ENCODE peak calls at places on chromosomes 3 and 15, in nine cellular contexts. Y is heart left ventricle, I is right lobe of liver, X is lower leg skin, S is body of pancreas, H is tibial nerve, K is prostate gland, G is Peyer's patch, R is ovary. P is an unnamed sample.

GRCh38 chr3:28575748-28576589 is 227.3 kb upstream of the AZI2 start:
- DNase-seq in Y (peak; percentile 58), K (peak; percentile 15), H (no peak), X (no peak), R (peak; percentile 25), I (peak; percentile 19), S (peak; percentile 25), G (no peak), P (no peak)

GRCh38 chr3:153911111-153911510 is 210.1 kb upstream of the ARHGEF26 start:
- DNase-seq in G (no peak), Y (no peak), I (no peak), H (no peak), S (no peak), R (no peak), X (no peak), K (no peak), P (no peak)

GRCh38 chr15:64464271-64465005 is 4.1 kb downstream of the ZNF609 start:
- DNase-seq in X (no peak), K (no peak), G (no peak), I (no peak), S (no peak), H (no peak), Y (no peak), R (no peak), P (no peak)

GRCh38 chr3:177057768-177058167 is 139.5 kb downstream of the TBL1XR1 start:
- DNase-seq in K (no peak), X (no peak), S (no peak), R (no peak), H (no peak), G (no peak), Y (no peak), I (no peak), P (no peak)

GRCh38 chr15:58528197-58528870 is 96.5 kb downstream of the LIPC start:
- DNase-seq in K (peak; percentile 48), R (no peak), H (no peak), X (no peak), G (no peak), I (no peak), S (peak; percentile 77), Y (no peak), P (peak; percentile 74)

GRCh38 chr3:121574449-121574848 is 6.7 kb downstream of the ARGFX start:
- DNase-seq in G (no peak), K (no peak), R (no peak), X (no peak), I (no peak), S (peak; percentile 70), H (no peak), Y (no peak), P (no peak)

GRCh38 chr15:51365417-51365816 is 24.0 kb downstream of the GLDN start:
- DNase-seq in K (no peak), X (no peak), H (no peak), G (no peak), Y (no peak), R (no peak), S (no peak), I (no peak), P (no peak)

GRCh38 chr15:70535955-70536338 is 227.4 kb downstream of the UACA start:
- DNase-seq in G (no peak), S (no peak), R (no peak), I (no peak), X (no peak), Y (no peak), H (no peak), K (no peak), P (no peak)

GRCh38 chr3:171788546-171789351 is 21.5 kb downstream of the PLD1 start:
- DNase-seq in I (no peak), K (no peak), R (no peak), S (no peak), G (no peak), X (no peak), Y (no peak), H (no peak), P (no peak)

GRCh38 chr15:43095243-43095642 is 10.6 kb downstream of the UBR1 start:
- DNase-seq in R (no peak), K (no peak), I (no peak), Y (no peak), S (no peak), X (no peak), H (no peak), G (no peak), P (no peak)

GRCh38 chr3:4720316-4721075 is 227.3 kb downstream of the ITPR1 start:
- DNase-seq in Y (no peak), R (peak; percentile 79), X (peak; percentile 73), I (peak; percentile 65), H (peak; percentile 80), G (peak; percentile 29), S (peak; percentile 94), K (peak; percentile 80), P (peak; percentile 93)

GRCh38 chr3:9352917-9353823 is 9.7 kb upstream of the THUMPD3 start:
- DNase-seq in K (peak; percentile 67), R (peak; percentile 70), G (peak; percentile 58), Y (no peak), S (peak; percentile 69), I (peak; percentile 49), H (peak; percentile 70), X (peak; percentile 49), P (peak; percentile 73)

GRCh38 chr15:65067334-65067644 is 502 bp downstream of the RASL12 start:
- DNase-seq in K (no peak), I (no peak), Y (no peak), G (no peak), R (no peak), X (no peak), H (no peak), S (no peak), P (no peak)

GRCh38 chr3:78703944-78704343 is 1063.9 kb downstream of the ROBO1 start:
- DNase-seq in H (no peak), Y (no peak), S (no peak), G (no peak), R (no peak), K (no peak), X (no peak), I (no peak), P (no peak)

GRCh38 chr3:183988216-183988790 is 29.4 kb downstream of the ABCC5 start:
- DNase-seq in Y (no peak), S (no peak), R (no peak), I (peak; percentile 49), X (no peak), K (no peak), H (no peak), G (no peak), P (no peak)

GRCh38 chr3:27553868-27554540 is 69.8 kb upstream of the SLC4A7 start:
- DNase-seq in I (no peak), G (no peak), H (no peak), K (no peak), X (no peak), R (no peak), S (no peak), Y (no peak), P (no peak)

DNA sequence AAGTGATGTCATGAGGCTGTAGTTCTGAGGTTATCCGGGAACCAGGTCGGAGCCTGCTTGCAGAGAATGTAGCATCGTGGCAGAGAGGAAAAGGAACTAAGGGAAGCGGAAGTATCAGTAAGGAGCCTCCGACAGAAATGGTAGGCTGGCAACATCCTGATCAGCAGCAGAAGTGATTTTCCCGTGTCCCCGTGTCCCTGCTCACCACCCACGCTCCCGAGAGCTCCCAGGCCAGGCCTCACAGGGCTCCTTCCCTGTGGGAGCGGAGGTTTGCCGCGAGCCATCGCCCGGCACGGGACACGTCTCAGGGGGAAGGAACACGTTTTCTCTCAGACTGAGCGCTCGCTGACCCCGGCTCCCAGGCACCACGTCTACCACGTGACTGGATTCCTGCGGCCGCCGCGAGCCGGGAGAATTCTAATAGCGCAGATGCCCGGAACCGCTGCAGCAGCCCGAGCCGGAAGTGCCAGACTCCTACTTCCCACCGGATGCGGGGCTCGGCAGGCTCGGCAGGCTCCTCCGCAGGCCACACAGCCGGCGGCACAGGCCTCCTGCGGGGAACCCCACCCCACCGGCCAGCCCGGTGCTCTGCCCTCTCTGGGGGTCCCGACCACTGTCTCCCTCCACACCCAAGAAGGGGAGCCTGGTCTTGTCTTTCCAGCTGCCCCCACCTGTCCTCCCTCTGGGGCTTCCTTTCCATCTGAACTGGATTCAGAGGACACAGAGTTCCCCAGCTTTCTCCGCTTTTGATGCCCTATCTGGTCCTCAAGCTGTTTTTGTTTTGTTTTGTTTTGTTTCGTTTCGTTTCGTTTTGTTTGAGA is 99.3 kb downstream of the BDH1 start:
- DNase-seq in R (peak; percentile 86), K (peak; percentile 64), Y (peak; percentile 91), X (peak; percentile 78), G (peak; percentile 57), H (peak; percentile 77), S (peak; percentile 83), I (peak; percentile 89), P (peak; percentile 88)
- TF ChIP-seq POLR2A in R (no peak), K (no peak), Y (no peak), X (no peak), G (peak; percentile 44), H (peak; percentile 7), S (no peak), I (peak; percentile 77), P (peak; percentile 63)

GRCh38 chr15:98421419-98422085 is 226.8 kb upstream of the IGF1R start:
- DNase-seq in R (peak; percentile 82), X (peak; percentile 47), K (peak; percentile 23), H (peak; percentile 61), Y (peak; percentile 82), G (peak; percentile 26), S (peak; percentile 64), I (peak; percentile 65), P (peak; percentile 71)
- H3K4me3 ChIP-seq in R (peak overlapping the region; percentile 4), X (no peak overlapping the region), K (no peak overlapping the region), H (peak overlapping the region; percentile 23), Y (peak overlapping the region; percentile 18), G (peak overlapping the region; percentile 19), S (no peak overlapping the region), I (no peak overlapping the region), P (no peak overlapping the region)

GRCh38 chr3:129313983-129314756 is 35.5 kb downstream of the HMCES start:
- DNase-seq in X (peak; percentile 34), Y (peak; percentile 68), G (no peak), S (no peak), K (no peak), I (no peak), R (no peak), H (peak; percentile 57), P (peak; percentile 34)
- TF ChIP-seq POLR2A in X (no peak), Y (no peak), G (no peak), S (no peak), K (no peak), I (peak; percentile 25), R (peak; percentile 18), H (no peak), P (no peak)

GRCh38 chr3:126482503-126483255 is 7.0 kb upstream of the ZXDC start:
- DNase-seq in S (no peak), H (no peak), G (no peak), I (peak; percentile 12), Y (peak; percentile 45), K (no peak), R (no peak), X (no peak), P (no peak)

GRCh38 chr3:126481808-126482502 is 6.3 kb upstream of the ZXDC start:
- DNase-seq in K (no peak), X (no peak), H (peak; percentile 25), R (no peak), I (peak; percentile 87), G (no peak), Y (peak; percentile 14), S (no peak), P (peak; percentile 53)

GRCh38 chr3:126484662-126485061 is 9.0 kb upstream of the ZXDC start:
- DNase-seq in Y (peak; percentile 33), H (no peak), R (no peak), G (no peak), S (no peak), X (no peak), I (peak; percentile 9), K (no peak), P (no peak)

GRCh38 chr3:126484148-126484547 is 8.5 kb upstream of the ZXDC start:
- DNase-seq in S (no peak), X (no peak), H (no peak), I (no peak), Y (no peak), R (no peak), G (no peak), K (no peak), P (no peak)

GRCh38 chr3:126483321-126483761 is 7.7 kb upstream of the ZXDC start:
- DNase-seq in H (no peak), K (no peak), Y (peak; percentile 19), R (no peak), X (no peak), I (peak; percentile 16), S (no peak), G (no peak), P (no peak)
- H3K4me3 ChIP-seq in H (no peak overlapping the region), K (no peak overlapping the region), Y (no peak overlapping the region), R (no peak overlapping the region), X (no peak overlapping the region), I (no peak overlapping the region), S (no peak overlapping the region), G (no peak overlapping the region), P (no peak overlapping the region)